ENCODE peak calls at places on chromosomes 1 and 21, in seven cellular contexts. W is CD8-positive, alpha-beta T cell; I is esophagus muscularis mucosa; T is psoas muscle; Y is fibroblast of the aortic adventitia; K is activated CD8-positive, alpha-beta T cell treated with anti-CD3 and anti-CD28 coated beads for 36 hours; S is stomach. M is an unnamed sample.
A peak's percentile ranks its signal among the peaks of the same experiment; 100 is the strongest.

GRCh38 chr1:7400566-7400965 is 370.5 kb upstream of the VAMP3 start:
- DNase-seq in W (no peak), I (no peak), T (no peak), Y (no peak), K (no peak), S (peak; percentile 16), M (no peak)

GRCh38 chr1:71046891-71047634 is 553 bp downstream of the PTGER3 start:
- DNase-seq in W (peak; percentile 17), I (no peak), T (peak; percentile 54), Y (no peak), K (peak; percentile 21), S (peak; percentile 37), M (no peak)

GRCh38 chr21:37430184-37430821 is 63.7 kb downstream of the DYRK1A start:
- DNase-seq in W (no peak), I (no peak), T (no peak), Y (no peak), K (no peak), S (no peak), M (no peak)

GRCh38 chr1:113320972-113321680 is 69.2 kb upstream of the MAGI3 start:
- DNase-seq in W (no peak), I (no peak), T (no peak), Y (peak; percentile 32), K (no peak), S (no peak), M (no peak)

GRCh38 chr1:192575499-192576189 is at the start of gene RGS1:
- DNase-seq in W (peak; percentile 59), I (no peak), T (no peak), Y (no peak), K (peak; percentile 51), S (peak; percentile 56), M (no peak)

GRCh38 chr1:20476260-20477038 is 9.6 kb downstream of the CAMK2N1 start:
- DNase-seq in W (no peak), I (no peak), T (peak; percentile 72), Y (peak; percentile 22), K (no peak), S (peak; percentile 67), M (peak; percentile 47)

GRCh38 chr1:37471345-37472231 is 2.8 kb upstream of the ZC3H12A start:
- DNase-seq in W (no peak), I (no peak), T (peak; percentile 86), Y (peak; percentile 88), K (no peak), S (peak; percentile 80), M (peak; percentile 93)

GRCh38 chr21:45867671-45868081 is 113.9 kb upstream of the COL6A1 start:
- DNase-seq in W (no peak), I (no peak), T (no peak), Y (no peak), K (no peak), S (peak; percentile 17), M (no peak)

GRCh38 chr1:10646347-10646861 is 150.0 kb downstream of the CASZ1 start:
- DNase-seq in W (no peak), I (no peak), T (no peak), Y (peak; percentile 51), K (no peak), S (peak; percentile 80), M (peak; percentile 68)

GRCh38 chr1:87683557-87683956 is 354.9 kb downstream of the LMO4 start:
- DNase-seq in W (no peak), I (no peak), T (no peak), Y (no peak), K (no peak), S (no peak), M (no peak)

GRCh38 chr21:31136891-31137290 is 98.6 kb upstream of the KRTAP19-8 start:
- DNase-seq in W (no peak), I (no peak), T (no peak), Y (peak; percentile 23), K (no peak), S (no peak), M (peak; percentile 17)

GRCh38 chr1:96887501-96887900 is 165.9 kb downstream of the PTBP2 start:
- DNase-seq in W (no peak), I (no peak), T (no peak), Y (no peak), K (no peak), S (no peak), M (peak; percentile 61)

GRCh38 chr1:58992643-58993042 is 208.8 kb upstream of the JUN start:
- DNase-seq in W (no peak), I (no peak), T (no peak), Y (no peak), K (no peak), S (no peak), M (no peak)

GRCh38 chr1:44777547-44777946 is 2.2 kb downstream of the RPS8 start:
- DNase-seq in W (no peak), I (no peak), T (no peak), Y (no peak), K (no peak), S (no peak), M (no peak)

GRCh38 chr1:159881930-159882839 is 17.8 kb downstream of the CFAP45 start:
- DNase-seq in W (peak; percentile 51), I (no peak), T (peak; percentile 68), Y (peak; percentile 94), K (peak; percentile 25), S (peak; percentile 89), M (peak; percentile 100)

GRCh38 chr1:78549366-78549765 is 58.6 kb downstream of the PTGFR start:
- DNase-seq in W (no peak), I (no peak), T (no peak), Y (no peak), K (no peak), S (no peak), M (no peak)

GRCh38 chr1:78554840-78555239 is 64.1 kb downstream of the PTGFR start:
- DNase-seq in W (no peak), I (no peak), T (no peak), Y (no peak), K (no peak), S (no peak), M (no peak)

GRCh38 chr1:78559680-78560079 is 60.6 kb upstream of the IFI44L start:
- DNase-seq in W (no peak), I (no peak), T (no peak), Y (no peak), K (no peak), S (no peak), M (no peak)

DNA sequence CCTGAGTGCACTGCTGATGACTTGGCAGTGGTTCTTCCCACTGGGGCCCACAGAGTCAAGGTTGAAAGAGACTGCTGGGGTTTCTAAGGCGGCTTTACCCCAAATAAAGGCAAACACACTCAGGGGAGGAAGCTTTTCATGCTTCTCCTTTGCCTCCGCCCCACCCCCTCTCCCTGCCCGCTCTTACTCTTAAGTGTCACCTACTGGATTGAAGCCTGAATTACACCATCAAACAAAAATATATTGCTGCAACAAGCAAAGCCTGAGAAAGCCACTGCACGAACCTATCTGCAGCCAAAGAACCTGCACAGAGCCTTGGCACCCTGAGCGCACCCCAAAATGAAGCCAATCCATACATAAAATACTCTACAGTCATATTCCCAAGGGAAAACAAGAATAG is 63.1 kb downstream of the PTGFR start:
- DNase-seq in W (no peak), I (no peak), T (no peak), Y (no peak), K (peak; percentile 1), S (no peak), M (no peak)
- TF ChIP-seq CTCF in W (no peak), I (no peak), T (no peak), Y (no peak), K (no peak), S (no peak), M (no peak)

GRCh38 chr21:19322360-19322759 is 918.8 kb upstream of the TMPRSS15 start:
- DNase-seq in W (no peak), I (no peak), T (no peak), Y (no peak), K (no peak), S (no peak), M (peak; percentile 20)

GRCh38 chr21:19326581-19327319 is 923.2 kb upstream of the TMPRSS15 start:
- DNase-seq in W (no peak), I (no peak), T (no peak), Y (no peak), K (no peak), S (no peak), M (no peak)

DNA sequence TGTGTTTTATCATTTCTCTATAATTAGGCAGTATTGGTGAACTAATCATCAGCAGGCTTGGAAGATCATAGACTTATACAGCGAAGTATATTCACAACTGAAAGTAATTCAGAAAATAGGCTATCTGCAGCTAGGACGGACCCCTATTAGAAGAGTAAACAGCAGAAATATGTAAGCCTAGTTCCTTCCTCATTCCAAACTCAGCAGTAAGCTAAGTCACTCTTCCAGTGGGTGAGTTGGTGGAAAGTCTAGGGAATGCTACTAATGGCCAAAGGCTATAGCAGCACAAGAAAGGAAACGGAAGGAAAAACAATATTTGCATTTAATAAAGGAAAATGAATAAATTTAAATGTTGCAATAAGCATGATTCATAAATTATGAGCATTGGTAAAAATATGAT is 918.1 kb upstream of the TMPRSS15 start:
- DNase-seq in W (no peak), I (no peak), T (no peak), Y (no peak), K (no peak), S (no peak), M (no peak)
- TF ChIP-seq CTCF in W (no peak), I (no peak), T (no peak), Y (no peak), K (no peak), S (no peak), M (no peak)

GRCh38 chr1:86356247-86356646 is 39.9 kb downstream of the ODF2L start:
- DNase-seq in W (no peak), I (no peak), T (no peak), Y (no peak), K (no peak), S (no peak), M (peak; percentile 20)
- TF ChIP-seq CTCF in W (no peak), I (no peak), T (peak; percentile 33), Y (no peak), K (no peak), S (no peak), M (no peak)

GRCh38 chr1:14138627-14139026 is 438.6 kb downstream of the PRDM2 start:
- DNase-seq in W (no peak), I (peak; percentile 70), T (no peak), Y (no peak), K (no peak), S (no peak), M (no peak)
- TF ChIP-seq CTCF in W (no peak), I (no peak), T (no peak), Y (peak; percentile 2), K (no peak), S (no peak), M (no peak)